ENCODE peak calls at places on chromosomes 6 and 20, in six cellular contexts. D is cardiac fibroblast; H is HS-27A; G is Ammon's horn; T is ovary; W is activated naive CD8-positive, alpha-beta T cell treated with anti-CD3 and anti-CD28 coated beads, Interleukin-2, amount 50 U/mL, for 24 hours. Q is an unnamed sample.

GRCh38 chr6:109172096-109172495 is 76.8 kb downstream of the CEP57L1 start:
- DNase-seq in W (no peak), T (no peak), G (no peak), H (no peak), D (no peak), Q (no peak)

GRCh38 chr6:157631388-157631787 is 191.7 kb upstream of the SNX9 start:
- DNase-seq in W (no peak), H (no peak), G (no peak), D (no peak), T (no peak), Q (no peak)

GRCh38 chr20:17569616-17570346 is at the start of gene DSTN:
- DNase-seq in H (peak), D (peak), W (peak), T (peak), G (peak), Q (peak)

GRCh38 chr6:87426789-87427188 is 19.0 kb downstream of the CFAP206 start:
- DNase-seq in T (no peak), W (no peak), H (no peak), G (no peak), D (no peak), Q (no peak)

GRCh38 chr6:16849280-16850210 is 88.3 kb upstream of the ATXN1 start:
- DNase-seq in W (no peak), G (peak), T (no peak), D (peak), H (peak), Q (peak)

GRCh38 chr20:50516180-50516934 is 6.2 kb downstream of the PTPN1 start:
- DNase-seq in W (no peak), D (no peak), G (no peak), T (no peak), H (no peak), Q (no peak)

GRCh38 chr6:88246654-88247053 is 80.5 kb upstream of the CNR1 start:
- DNase-seq in D (no peak), T (no peak), W (no peak), G (no peak), H (no peak), Q (no peak)

GRCh38 chr6:160956300-160957035 is 35.1 kb upstream of the MAP3K4 start:
- DNase-seq in W (no peak), T (no peak), H (no peak), G (no peak), D (no peak), Q (no peak)

GRCh38 chr20:56429496-56429895 is 17.4 kb downstream of the CASS4 start:
- DNase-seq in H (no peak), T (no peak), D (peak), W (peak), G (no peak), Q (no peak)

GRCh38 chr6:111282564-111282963 is 195.3 kb downstream of the SLC16A10 start:
- DNase-seq in G (no peak), T (no peak), W (no peak), D (no peak), H (no peak), Q (no peak)

GRCh38 chr6:137647762-137648412 is 153.7 kb upstream of the OLIG3 start:
- DNase-seq in G (no peak), T (no peak), H (no peak), D (peak), W (no peak), Q (no peak)

GRCh38 chr6:132712366-132712765 is 1.5 kb downstream of the VNN1 start:
- DNase-seq in W (no peak), D (peak), H (no peak), T (no peak), G (no peak), Q (peak)

GRCh38 chr20:47440857-47441773 is 60.6 kb upstream of the NCOA3 start:
- DNase-seq in G (no peak), H (no peak), W (no peak), D (no peak), T (no peak), Q (no peak)

GRCh38 chr6:79838851-79839250 is 108.5 kb downstream of the ELOVL4 start:
- DNase-seq in G (no peak), H (no peak), T (no peak), D (no peak), W (no peak), Q (no peak)

GRCh38 chr20:57408131-57408530 is 16.9 kb downstream of the RBM38 start:
- DNase-seq in W (no peak), T (no peak), H (no peak), G (no peak), D (no peak), Q (no peak)

GRCh38 chr20:36344517-36345132 is 38.5 kb downstream of the DLGAP4 start:
- DNase-seq in W (peak), G (no peak), T (peak), H (peak), D (peak), Q (peak)

GRCh38 chr6:128569737-128570438 is 49.5 kb upstream of the PTPRK start:
- DNase-seq in W (no peak), D (peak), G (no peak), H (peak), T (no peak), Q (no peak)

GRCh38 chr6:122839477-122839876 is 50.4 kb downstream of the SMPDL3A start:
- DNase-seq in G (peak), W (peak), T (peak), D (peak), H (peak), Q (peak)

GRCh38 chr20:6590891-6591679 is 176.4 kb upstream of the BMP2 start:
- DNase-seq in W (no peak), T (no peak), D (peak), G (no peak), H (peak), Q (no peak)

GRCh38 chr6:18022398-18023231 is 35.2 kb upstream of the KIF13A start:
- DNase-seq in T (no peak), W (no peak), D (peak), H (peak), G (peak), Q (peak)

GRCh38 chr6:82331031-82331773 is 32.4 kb upstream of the TPBG start:
- DNase-seq in T (no peak), W (no peak), D (peak), H (no peak), G (no peak), Q (no peak)

GRCh38 chr20:63696311-63696627 is 183 bp upstream of the TNFRSF6B start:
- DNase-seq in T (peak), D (no peak), W (peak), H (no peak), G (no peak), Q (peak)

GRCh38 chr6:21598662-21599061 is 5.1 kb downstream of the SOX4 start:
- DNase-seq in D (peak), G (no peak), H (no peak), T (no peak), W (no peak), Q (no peak)

GRCh38 chr20:57573893-57574292 is 13.0 kb downstream of the PCK1 start:
- DNase-seq in H (no peak), D (no peak), T (no peak), G (no peak), W (no peak), Q (no peak)

GRCh38 chr6:13332349-13332706 is 4.0 kb upstream of the TBC1D7 start:
- DNase-seq in H (no peak), D (no peak), W (no peak), T (no peak), G (no peak), Q (no peak)

GRCh38 chr6:1858191-1858590 is 248.5 kb downstream of the FOXC1 start:
- DNase-seq in H (no peak), G (no peak), T (no peak), D (no peak), W (no peak), Q (no peak)

GRCh38 chr6:122126894-122127293 is 272.6 kb upstream of the HSF2 start:
- DNase-seq in T (no peak), H (no peak), W (no peak), D (no peak), G (no peak), Q (no peak)

GRCh38 chr6:106546322-106547052 is 82.8 kb downstream of the RTN4IP1 start:
- DNase-seq in G (peak), W (no peak), H (peak), D (peak), T (no peak), Q (no peak)

GRCh38 chr6:7546832-7547714 is 5.6 kb downstream of the DSP start:
- DNase-seq in D (no peak), H (no peak), T (no peak), G (no peak), W (no peak), Q (no peak)

GRCh38 chr20:8464368-8464767 is 332.3 kb downstream of the PLCB1 start:
- DNase-seq in T (no peak), G (no peak), H (no peak), W (no peak), D (peak), Q (no peak)

GRCh38 chr6:35079311-35080000 is 61.7 kb downstream of the TCP11 start:
- DNase-seq in T (no peak), D (no peak), W (no peak), G (no peak), H (no peak), Q (no peak)

GRCh38 chr6:145069966-145070365 is 665.4 kb downstream of the EPM2A start:
- DNase-seq in D (peak), T (no peak), W (no peak), H (no peak), G (no peak), Q (no peak)

GRCh38 chr6:36227379-36228344 is 31.1 kb downstream of the BRPF3 start:
- DNase-seq in W (no peak), H (no peak), G (no peak), T (no peak), D (no peak), Q (no peak)

GRCh38 chr6:14292119-14292518 is 174.5 kb downstream of the CD83 start:
- DNase-seq in D (no peak), T (no peak), W (no peak), G (no peak), H (no peak), Q (no peak)

GRCh38 chr20:24692429-24693190 is 223.2 kb downstream of the SYNDIG1 start:
- DNase-seq in H (no peak), W (no peak), T (no peak), D (no peak), G (peak), Q (no peak)

GRCh38 chr20:19017104-19017690 is 195.2 kb upstream of the SLC24A3 start:
- DNase-seq in T (no peak), H (no peak), G (no peak), D (no peak), W (no peak), Q (no peak)

GRCh38 chr6:157921685-157922367 is 59.8 kb upstream of the SYNJ2 start:
- DNase-seq in G (no peak), W (no peak), T (no peak), D (no peak), H (no peak), Q (no peak)

GRCh38 chr20:4341804-4342560 is 326.6 kb upstream of the RNF24 start:
- DNase-seq in H (peak), G (no peak), T (no peak), W (no peak), D (no peak), Q (no peak)

GRCh38 chr20:36974660-36975059 is 23.2 kb upstream of the SAMHD1 start:
- DNase-seq in H (no peak), W (no peak), T (no peak), D (no peak), G (no peak), Q (no peak)